ENCODE peak calls at places on chromosome 13, in five cellular contexts. One of them, this sample, is unnamed.

GRCh38 chr13:82647540-82647939 is 1234.7 kb downstream of the SLITRK1 start:
- DNase-seq in astrocyte of the spinal cord: no peak
- DNase-seq in endodermal cell: peak; percentile 53
- DNase-seq in fibroblast of mammary gland: no peak
- DNase-seq in epithelial cell of esophagus: no peak
- DNase-seq in this sample: no peak

GRCh38 chr13:94389544-94390351 is 89.7 kb downstream of the DCT start:
- DNase-seq in astrocyte of the spinal cord: no peak
- DNase-seq in endodermal cell: no peak
- DNase-seq in fibroblast of mammary gland: peak; percentile 55
- DNase-seq in epithelial cell of esophagus: no peak
- DNase-seq in this sample: peak; percentile 37

GRCh38 chr13:54574791-54575190 is 1546.2 kb downstream of the OLFM4 start:
- DNase-seq in fibroblast of mammary gland: no peak
- DNase-seq in astrocyte of the spinal cord: no peak
- DNase-seq in epithelial cell of esophagus: no peak
- DNase-seq in endodermal cell: no peak
- DNase-seq in this sample: no peak

GRCh38 chr13:69776937-69777336 is 330.7 kb upstream of the ATXN8OS start:
- DNase-seq in epithelial cell of esophagus: no peak
- DNase-seq in astrocyte of the spinal cord: no peak
- DNase-seq in endodermal cell: no peak
- DNase-seq in fibroblast of mammary gland: no peak
- DNase-seq in this sample: no peak

GRCh38 chr13:29487466-29488454 is 107.7 kb downstream of the SLC7A1 start:
- DNase-seq in astrocyte of the spinal cord: no peak
- DNase-seq in epithelial cell of esophagus: no peak
- DNase-seq in endodermal cell: peak; percentile 54
- DNase-seq in fibroblast of mammary gland: no peak
- DNase-seq in this sample: no peak

GRCh38 chr13:108077284-108077683 is 138.1 kb downstream of the LIG4 start:
- DNase-seq in epithelial cell of esophagus: no peak
- DNase-seq in fibroblast of mammary gland: no peak
- DNase-seq in astrocyte of the spinal cord: no peak
- DNase-seq in endodermal cell: no peak
- DNase-seq in this sample: no peak

GRCh38 chr13:44652223-44652622 is 76.1 kb upstream of the TSC22D1 start:
- DNase-seq in endodermal cell: no peak
- DNase-seq in epithelial cell of esophagus: no peak
- DNase-seq in fibroblast of mammary gland: no peak
- DNase-seq in astrocyte of the spinal cord: no peak
- DNase-seq in this sample: no peak

GRCh38 chr13:101291647-101292515 is 124.4 kb downstream of the NALCN start:
- DNase-seq in epithelial cell of esophagus: peak; percentile 10
- DNase-seq in fibroblast of mammary gland: no peak
- DNase-seq in endodermal cell: no peak
- DNase-seq in astrocyte of the spinal cord: no peak
- DNase-seq in this sample: no peak

GRCh38 chr13:107003911-107004310 is 436.0 kb upstream of the ARGLU1 start:
- DNase-seq in endodermal cell: no peak
- DNase-seq in fibroblast of mammary gland: no peak
- DNase-seq in epithelial cell of esophagus: no peak
- DNase-seq in astrocyte of the spinal cord: no peak
- DNase-seq in this sample: no peak

GRCh38 chr13:25200783-25201182 is 28.7 kb upstream of the AMER2 start:
- DNase-seq in endodermal cell: no peak
- DNase-seq in astrocyte of the spinal cord: no peak
- DNase-seq in fibroblast of mammary gland: no peak
- DNase-seq in epithelial cell of esophagus: no peak
- DNase-seq in this sample: peak; percentile 24

GRCh38 chr13:67023088-67023893 is 206.8 kb downstream of the PCDH9 start:
- DNase-seq in fibroblast of mammary gland: peak; percentile 80
- DNase-seq in astrocyte of the spinal cord: peak; percentile 96
- DNase-seq in endodermal cell: no peak
- DNase-seq in epithelial cell of esophagus: peak; percentile 65
- DNase-seq in this sample: peak; percentile 24

GRCh38 chr13:96243371-96243770 is 153.5 kb downstream of the HS6ST3 start:
- DNase-seq in epithelial cell of esophagus: no peak
- DNase-seq in astrocyte of the spinal cord: no peak
- DNase-seq in fibroblast of mammary gland: no peak
- DNase-seq in endodermal cell: no peak
- DNase-seq in this sample: no peak

GRCh38 chr13:31835932-31836331 is 96.6 kb downstream of the RXFP2 start:
- DNase-seq in endodermal cell: no peak
- DNase-seq in epithelial cell of esophagus: peak; percentile 62
- DNase-seq in astrocyte of the spinal cord: peak; percentile 67
- DNase-seq in fibroblast of mammary gland: peak; percentile 87
- DNase-seq in this sample: peak; percentile 55

GRCh38 chr13:30313307-30313706 is 6.0 kb upstream of the KATNAL1 start:
- DNase-seq in astrocyte of the spinal cord: no peak
- DNase-seq in fibroblast of mammary gland: no peak
- DNase-seq in endodermal cell: no peak
- DNase-seq in epithelial cell of esophagus: no peak
- DNase-seq in this sample: no peak

GRCh38 chr13:74274946-74275345 is 140.7 kb upstream of the KLF12 start:
- DNase-seq in astrocyte of the spinal cord: no peak
- DNase-seq in fibroblast of mammary gland: no peak
- DNase-seq in epithelial cell of esophagus: no peak
- DNase-seq in endodermal cell: no peak
- DNase-seq in this sample: no peak

GRCh38 chr13:46149272-46150133 is 32.5 kb downstream of the LCP1 start:
- DNase-seq in fibroblast of mammary gland: peak; percentile 38
- DNase-seq in astrocyte of the spinal cord: peak; percentile 83
- DNase-seq in epithelial cell of esophagus: peak; percentile 71
- DNase-seq in endodermal cell: no peak
- DNase-seq in this sample: no peak

GRCh38 chr13:112859817-112860190 is 109.2 kb upstream of the MCF2L start:
- DNase-seq in fibroblast of mammary gland: peak; percentile 70
- DNase-seq in endodermal cell: peak; percentile 40
- DNase-seq in astrocyte of the spinal cord: peak; percentile 46
- DNase-seq in epithelial cell of esophagus: peak; percentile 31
- DNase-seq in this sample: peak; percentile 22

GRCh38 chr13:51255556-51255955 is 33.4 kb downstream of the FAM124A start:
- DNase-seq in endodermal cell: peak; percentile 66
- DNase-seq in fibroblast of mammary gland: no peak
- DNase-seq in astrocyte of the spinal cord: no peak
- DNase-seq in epithelial cell of esophagus: no peak
- DNase-seq in this sample: no peak

GRCh38 chr13:84296386-84296785 is 414.1 kb upstream of the SLITRK1 start:
- DNase-seq in epithelial cell of esophagus: no peak
- DNase-seq in astrocyte of the spinal cord: no peak
- DNase-seq in endodermal cell: peak; percentile 48
- DNase-seq in fibroblast of mammary gland: no peak
- DNase-seq in this sample: no peak

GRCh38 chr13:66805657-66806056 is 424.5 kb downstream of the PCDH9 start:
- DNase-seq in astrocyte of the spinal cord: peak; percentile 60
- DNase-seq in fibroblast of mammary gland: peak; percentile 73
- DNase-seq in endodermal cell: no peak
- DNase-seq in epithelial cell of esophagus: no peak
- DNase-seq in this sample: no peak

GRCh38 chr13:85314686-85315085 is 484.5 kb downstream of the SLITRK6 start:
- DNase-seq in astrocyte of the spinal cord: no peak
- DNase-seq in fibroblast of mammary gland: no peak
- DNase-seq in epithelial cell of esophagus: no peak
- DNase-seq in endodermal cell: no peak
- DNase-seq in this sample: no peak

GRCh38 chr13:23427342-23428182 is 5.9 kb downstream of the SACS start:
- DNase-seq in endodermal cell: no peak
- DNase-seq in fibroblast of mammary gland: peak; percentile 96
- DNase-seq in epithelial cell of esophagus: peak; percentile 87
- DNase-seq in astrocyte of the spinal cord: peak; percentile 86
- DNase-seq in this sample: peak; percentile 89

GRCh38 chr13:106498158-106498557 is 37.3 kb downstream of the EFNB2 start:
- DNase-seq in endodermal cell: no peak
- DNase-seq in astrocyte of the spinal cord: no peak
- DNase-seq in epithelial cell of esophagus: no peak
- DNase-seq in fibroblast of mammary gland: no peak
- DNase-seq in this sample: no peak

GRCh38 chr13:31742102-31742695 is 2.9 kb downstream of the RXFP2 start:
- DNase-seq in astrocyte of the spinal cord: peak; percentile 74
- DNase-seq in fibroblast of mammary gland: peak; percentile 81
- DNase-seq in epithelial cell of esophagus: peak; percentile 65
- DNase-seq in endodermal cell: peak; percentile 89
- DNase-seq in this sample: peak; percentile 76

GRCh38 chr13:112984501-112984900 is 15.5 kb downstream of the MCF2L start:
- DNase-seq in endodermal cell: no peak
- DNase-seq in astrocyte of the spinal cord: no peak
- DNase-seq in epithelial cell of esophagus: no peak
- DNase-seq in fibroblast of mammary gland: no peak
- DNase-seq in this sample: no peak

GRCh38 chr13:75489502-75490263 is 7.7 kb upstream of the TBC1D4 start:
- DNase-seq in fibroblast of mammary gland: peak; percentile 84
- DNase-seq in astrocyte of the spinal cord: peak; percentile 67
- DNase-seq in endodermal cell: no peak
- DNase-seq in epithelial cell of esophagus: peak; percentile 65
- DNase-seq in this sample: peak; percentile 89

GRCh38 chr13:75763511-75763910 is 127.4 kb downstream of the LMO7 start:
- DNase-seq in endodermal cell: no peak
- DNase-seq in astrocyte of the spinal cord: no peak
- DNase-seq in epithelial cell of esophagus: peak; percentile 35
- DNase-seq in fibroblast of mammary gland: no peak
- DNase-seq in this sample: no peak

GRCh38 chr13:38905861-38906260 is 84.8 kb downstream of the STOML3 start:
- DNase-seq in epithelial cell of esophagus: peak; percentile 94
- DNase-seq in endodermal cell: no peak
- DNase-seq in fibroblast of mammary gland: no peak
- DNase-seq in astrocyte of the spinal cord: no peak
- DNase-seq in this sample: no peak

GRCh38 chr13:98143157-98143553 is 261 bp downstream of the FARP1 start:
- DNase-seq in astrocyte of the spinal cord: no peak
- DNase-seq in epithelial cell of esophagus: no peak
- DNase-seq in endodermal cell: peak; percentile 85
- DNase-seq in fibroblast of mammary gland: no peak
- DNase-seq in this sample: no peak

GRCh38 chr13:26563713-26564112 is 6.2 kb downstream of the WASF3 start:
- DNase-seq in astrocyte of the spinal cord: no peak
- DNase-seq in fibroblast of mammary gland: peak; percentile 42
- DNase-seq in endodermal cell: no peak
- DNase-seq in epithelial cell of esophagus: no peak
- DNase-seq in this sample: no peak
- H3K4me3 ChIP-seq in astrocyte of the spinal cord: no peak overlapping the region
- H3K4me3 ChIP-seq in fibroblast of mammary gland: no peak overlapping the region
- H3K4me3 ChIP-seq in endodermal cell: no peak overlapping the region
- H3K4me3 ChIP-seq in epithelial cell of esophagus: no peak overlapping the region
- H3K4me3 ChIP-seq in this sample: no peak overlapping the region

GRCh38 chr13:49789961-49790360 is 2.5 kb downstream of the KPNA3 start:
- DNase-seq in endodermal cell: no peak
- DNase-seq in astrocyte of the spinal cord: no peak
- DNase-seq in fibroblast of mammary gland: no peak
- DNase-seq in epithelial cell of esophagus: no peak
- DNase-seq in this sample: no peak

GRCh38 chr13:49786609-49787008 is 5.9 kb downstream of the KPNA3 start:
- DNase-seq in endodermal cell: no peak
- DNase-seq in epithelial cell of esophagus: no peak
- DNase-seq in fibroblast of mammary gland: no peak
- DNase-seq in astrocyte of the spinal cord: no peak
- DNase-seq in this sample: no peak

GRCh38 chr13:49791753-49792549 is 531 bp downstream of the KPNA3 start:
- DNase-seq in epithelial cell of esophagus: peak; percentile 38
- DNase-seq in endodermal cell: peak; percentile 79
- DNase-seq in astrocyte of the spinal cord: peak; percentile 50
- DNase-seq in fibroblast of mammary gland: peak; percentile 28
- DNase-seq in this sample: peak; percentile 39

GRCh38 chr13:49792550-49793324 is at the start of gene KPNA3:
- DNase-seq in epithelial cell of esophagus: peak; percentile 97
- DNase-seq in astrocyte of the spinal cord: peak; percentile 99
- DNase-seq in endodermal cell: peak; percentile 97
- DNase-seq in fibroblast of mammary gland: peak; percentile 93
- DNase-seq in this sample: peak; percentile 95

GRCh38 chr13:49791214-49791752 is 1.2 kb downstream of the KPNA3 start:
- DNase-seq in endodermal cell: peak; percentile 69
- DNase-seq in astrocyte of the spinal cord: peak; percentile 51
- DNase-seq in fibroblast of mammary gland: peak; percentile 46
- DNase-seq in epithelial cell of esophagus: peak; percentile 38
- DNase-seq in this sample: peak; percentile 36
- TF ChIP-seq CTCF in endodermal cell: no peak
- TF ChIP-seq CTCF in astrocyte of the spinal cord: peak; percentile 19
- TF ChIP-seq CTCF in fibroblast of mammary gland: no peak
- TF ChIP-seq CTCF in epithelial cell of esophagus: peak; percentile 13
- TF ChIP-seq CTCF in this sample: no peak

DNA sequence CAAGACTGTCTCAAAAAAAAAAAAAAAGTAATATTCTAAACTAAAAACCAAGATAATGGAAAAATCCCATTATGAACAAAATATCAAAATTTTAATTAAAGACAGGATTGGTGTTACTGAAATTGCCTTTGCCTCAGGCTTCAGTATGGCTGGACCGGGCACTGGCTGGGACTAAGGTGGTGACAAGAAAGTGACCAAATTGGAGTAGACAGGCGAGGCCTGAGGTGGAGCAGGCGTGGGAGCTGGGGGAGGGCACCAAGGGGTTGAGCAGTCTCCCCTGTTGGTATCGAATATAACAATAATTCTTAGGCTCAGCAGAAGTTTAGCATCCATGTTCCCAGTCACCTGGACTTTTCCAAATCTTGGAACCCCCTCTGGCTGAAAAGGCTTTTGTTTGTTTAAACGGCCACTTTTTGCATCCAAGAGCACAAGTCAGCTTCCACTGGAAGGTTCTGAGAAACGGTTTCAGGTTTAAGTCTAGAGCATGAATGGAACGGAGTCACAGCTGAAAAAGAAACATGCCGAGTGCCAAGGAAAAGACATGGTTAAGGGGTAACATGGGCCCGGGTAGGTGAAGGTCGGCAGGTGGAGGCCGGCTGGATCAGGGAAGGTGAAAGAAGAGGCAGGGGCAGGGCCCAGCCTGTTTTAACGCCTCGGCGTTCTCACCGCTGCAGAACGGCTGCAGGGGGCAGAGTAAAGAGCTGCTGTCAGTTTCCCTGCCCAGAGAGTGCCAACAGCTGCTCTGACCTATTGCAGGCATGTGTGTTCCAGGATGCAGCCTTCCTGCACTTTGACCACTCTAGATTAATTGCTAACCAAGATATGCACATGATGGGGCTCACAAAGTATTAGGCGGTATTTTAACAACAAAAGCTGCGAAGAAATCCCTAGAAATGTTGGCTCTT is 104.4 kb downstream of the TM9SF2 start:
- DNase-seq in epithelial cell of esophagus: peak; percentile 45
- DNase-seq in endodermal cell: peak; percentile 84
- DNase-seq in astrocyte of the spinal cord: no peak
- DNase-seq in fibroblast of mammary gland: peak; percentile 14
- DNase-seq in this sample: no peak
- H3K4me3 ChIP-seq in epithelial cell of esophagus: peak overlapping the region; percentile 58
- H3K4me3 ChIP-seq in endodermal cell: peak overlapping the region; percentile 88
- H3K4me3 ChIP-seq in astrocyte of the spinal cord: peak overlapping the region; percentile 40
- H3K4me3 ChIP-seq in fibroblast of mammary gland: peak overlapping the region; percentile 57
- H3K4me3 ChIP-seq in this sample: peak overlapping the region; percentile 64

DNA sequence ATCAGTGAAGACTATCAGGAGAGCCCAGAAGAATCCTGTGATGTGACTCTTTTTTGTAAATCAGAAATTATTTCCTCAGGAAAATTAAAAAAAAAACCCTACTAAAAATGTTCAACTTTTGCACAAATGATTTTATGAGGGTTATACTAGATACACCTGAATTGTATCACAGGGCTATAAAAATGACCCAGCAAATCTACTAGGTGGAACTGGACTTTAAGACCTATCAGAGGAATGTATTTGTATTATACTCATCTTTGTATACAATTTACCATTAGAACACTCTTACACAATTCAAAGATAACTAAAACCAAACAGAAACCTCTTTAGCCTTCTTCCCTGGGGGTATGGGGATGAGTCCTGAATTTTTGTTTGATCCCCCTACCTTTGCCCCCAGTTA is 7.2 kb downstream of the FBXL3 start:
- DNase-seq in epithelial cell of esophagus: no peak
- DNase-seq in astrocyte of the spinal cord: no peak
- DNase-seq in fibroblast of mammary gland: no peak
- DNase-seq in endodermal cell: no peak
- DNase-seq in this sample: no peak
- TF ChIP-seq CTCF in epithelial cell of esophagus: no peak
- TF ChIP-seq CTCF in astrocyte of the spinal cord: no peak
- TF ChIP-seq CTCF in fibroblast of mammary gland: no peak
- TF ChIP-seq CTCF in endodermal cell: no peak
- TF ChIP-seq CTCF in this sample: no peak

This sample was measured in fibroblast of villous mesenchyme.